ENCODE peak calls at places on chromosomes 2 and 18, in four cellular contexts. O is RPMI7951, T is K562, U is HT-29. N is an unnamed sample.

GRCh38 chr18:13660510-13660909 is 65.8 kb downstream of the FAM210A start:
- DNase-seq in U (no peak), O (no peak), T (no peak), N (no peak)

GRCh38 chr18:32379891-32380290 is 90.8 kb downstream of the GAREM1 start:
- DNase-seq in O (no peak), U (no peak), T (no peak), N (no peak)

GRCh38 chr2:202035089-202035940 is 1.7 kb downstream of the FZD7 start:
- DNase-seq in O (no peak), U (no peak), T (no peak), N (no peak)

GRCh38 chr2:71827146-71827874 is 320.4 kb downstream of the CYP26B1 start:
- DNase-seq in O (peak), U (no peak), T (no peak), N (no peak)

GRCh38 chr18:39742015-39742466 is 2176.4 kb upstream of the CELF4 start:
- DNase-seq in O (no peak), U (no peak), T (no peak), N (no peak)

GRCh38 chr2:222688912-222689311 is 17.5 kb downstream of the MOGAT1 start:
- DNase-seq in O (no peak), T (no peak), U (no peak), N (no peak)

GRCh38 chr18:11047817-11048216 is 101.6 kb downstream of the PIEZO2 start:
- DNase-seq in U (no peak), T (no peak), O (no peak), N (no peak)

GRCh38 chr2:129722306-129723020 is 257.0 kb upstream of the RAB6C start:
- DNase-seq in O (no peak), T (no peak), U (no peak), N (no peak)

GRCh38 chr2:58866040-58866439 is 624.9 kb upstream of the FANCL start:
- DNase-seq in T (no peak), O (no peak), U (no peak), N (no peak)

GRCh38 chr2:75390184-75390583 is 170.6 kb downstream of the EVA1A start:
- DNase-seq in O (no peak), U (no peak), T (no peak), N (no peak)

GRCh38 chr2:145750617-145751016 is 1230.7 kb upstream of the ZEB2 start:
- DNase-seq in U (no peak), O (no peak), T (no peak), N (no peak)

N was measured in HuH-7.5.